ENCODE peak calls at places on chromosomes 3 and 15, in five cellular contexts. T, K, E, M and G are unnamed samples.
A peak's percentile ranks its signal among the peaks of the same experiment; 100 is the strongest.

GRCh38 chr15:84034831-84035753 is 200.5 kb upstream of the GOLGA6L4 start:
- DNase-seq in T (no peak), E (no peak), M (no peak), K (no peak), G (no peak)

GRCh38 chr3:63679181-63679580 is 26.7 kb downstream of the SNTN start:
- DNase-seq in E (no peak), T (no peak), M (no peak), K (no peak), G (no peak)

GRCh38 chr3:66338927-66339326 is 118.1 kb downstream of the SLC25A26 start:
- DNase-seq in E (no peak), K (no peak), M (no peak), T (no peak), G (no peak)

GRCh38 chr3:50261505-50261904 is 7.4 kb upstream of the SEMA3B start:
- DNase-seq in T (no peak), M (no peak), E (no peak), K (no peak), G (no peak)

GRCh38 chr3:194072097-194072428 is 63.9 kb upstream of the HES1 start:
- DNase-seq in E (no peak), M (no peak), K (no peak), T (no peak), G (no peak)

GRCh38 chr15:62745621-62746180 is 296.8 kb upstream of the TPM1 start:
- DNase-seq in E (no peak), T (no peak), K (no peak), M (no peak), G (no peak)

GRCh38 chr3:3189102-3189727 is 9.7 kb upstream of the CRBN start:
- DNase-seq in K (no peak), T (no peak), M (no peak), E (no peak), G (no peak)

GRCh38 chr3:137509354-137510045 is 254.6 kb upstream of the SOX14 start:
- DNase-seq in E (no peak), M (no peak), K (no peak), T (no peak), G (no peak)

GRCh38 chr15:31606942-31607497 is 280.4 kb downstream of the KLF13 start:
- DNase-seq in E (no peak), M (no peak), T (no peak), K (no peak), G (no peak)

GRCh38 chr15:69656271-69657030 is 203.8 kb downstream of the RPLP1 start:
- DNase-seq in E (peak; percentile 40), M (no peak), T (no peak), K (no peak), G (no peak)

GRCh38 chr3:157533298-157533870 is 30.2 kb upstream of the VEPH1 start:
- DNase-seq in E (no peak), K (no peak), M (no peak), T (no peak), G (no peak)

GRCh38 chr3:25423780-25424179 is 4.3 kb upstream of the RARB start:
- DNase-seq in K (no peak), E (no peak), T (no peak), M (no peak), G (no peak)

GRCh38 chr15:79942656-79943481 is 28.1 kb downstream of the BCL2A1 start:
- DNase-seq in T (no peak), K (no peak), M (no peak), E (no peak), G (no peak)

GRCh38 chr3:82281205-82281604 is 519.8 kb upstream of the GBE1 start:
- DNase-seq in E (no peak), M (no peak), K (no peak), T (no peak), G (no peak)

GRCh38 chr15:77720617-77721016 is 87.9 kb upstream of the LINGO1 start:
- DNase-seq in E (no peak), M (no peak), K (no peak), T (no peak), G (no peak)

GRCh38 chr15:45471151-45471550 is 51.4 kb downstream of the SLC30A4 start:
- DNase-seq in T (no peak), K (no peak), E (no peak), M (no peak), G (no peak)

GRCh38 chr3:45054196-45054857 is 28.2 kb downstream of the CLEC3B start:
- DNase-seq in M (no peak), E (no peak), T (no peak), K (no peak), G (no peak)

GRCh38 chr3:97938444-97938843 is 33.8 kb downstream of the RIOX2 start:
- DNase-seq in E (no peak), M (no peak), T (no peak), K (no peak), G (no peak)

GRCh38 chr3:152069871-152070270 is 196.4 kb downstream of the SUCNR1 start:
- DNase-seq in T (no peak), K (no peak), M (no peak), E (no peak), G (no peak)